ENCODE peak calls at places on chromosomes 13 and 19, in four cellular contexts. B is HepG2, M is K562, H is H1. R is an unnamed sample.
A peak's percentile ranks its signal among the peaks of the same experiment; 100 is the strongest.

GRCh38 chr13:90445179-90445578 is 902.3 kb upstream of the MIR17HG start:
- DNase-seq in B (no peak), M (no peak), H (no peak), R (no peak)

GRCh38 chr19:33905937-33906577 is 109.4 kb downstream of the KCTD15 start:
- DNase-seq in B (no peak), M (peak; percentile 75), H (peak; percentile 84), R (no peak)

GRCh38 chr19:38049105-38049649 is 142.2 kb downstream of the SIPA1L3 start:
- DNase-seq in B (no peak), M (no peak), H (no peak), R (peak; percentile 93)

GRCh38 chr13:79678100-79678499 is 197.1 kb downstream of the NDFIP2 start:
- DNase-seq in B (peak; percentile 24), M (no peak), H (no peak), R (no peak)

GRCh38 chr13:91133941-91134772 is 213.3 kb upstream of the MIR17HG start:
- DNase-seq in B (peak; percentile 63), M (peak; percentile 96), H (no peak), R (no peak)

GRCh38 chr13:92842145-92842544 is 384.5 kb upstream of the GPC6 start:
- DNase-seq in B (no peak), M (no peak), H (no peak), R (no peak)

GRCh38 chr19:21912654-21913053 is 76.7 kb upstream of the ZNF43 start:
- DNase-seq in B (no peak), M (no peak), H (no peak), R (no peak)

GRCh38 chr19:12453495-12453894 is 12.7 kb upstream of the ZNF443 start:
- DNase-seq in B (no peak), M (no peak), H (no peak), R (no peak)

GRCh38 chr13:77521595-77522367 is 13.7 kb upstream of the SCEL start:
- DNase-seq in B (no peak), M (no peak), H (no peak), R (no peak)

GRCh38 chr13:108276060-108276459 is 6.5 kb downstream of the TNFSF13B start:
- DNase-seq in B (no peak), M (no peak), H (no peak), R (no peak)

GRCh38 chr13:40790232-40790631 is 821 bp downstream of the SLC25A15 start:
- DNase-seq in B (no peak), M (no peak), H (no peak), R (no peak)

DNA sequence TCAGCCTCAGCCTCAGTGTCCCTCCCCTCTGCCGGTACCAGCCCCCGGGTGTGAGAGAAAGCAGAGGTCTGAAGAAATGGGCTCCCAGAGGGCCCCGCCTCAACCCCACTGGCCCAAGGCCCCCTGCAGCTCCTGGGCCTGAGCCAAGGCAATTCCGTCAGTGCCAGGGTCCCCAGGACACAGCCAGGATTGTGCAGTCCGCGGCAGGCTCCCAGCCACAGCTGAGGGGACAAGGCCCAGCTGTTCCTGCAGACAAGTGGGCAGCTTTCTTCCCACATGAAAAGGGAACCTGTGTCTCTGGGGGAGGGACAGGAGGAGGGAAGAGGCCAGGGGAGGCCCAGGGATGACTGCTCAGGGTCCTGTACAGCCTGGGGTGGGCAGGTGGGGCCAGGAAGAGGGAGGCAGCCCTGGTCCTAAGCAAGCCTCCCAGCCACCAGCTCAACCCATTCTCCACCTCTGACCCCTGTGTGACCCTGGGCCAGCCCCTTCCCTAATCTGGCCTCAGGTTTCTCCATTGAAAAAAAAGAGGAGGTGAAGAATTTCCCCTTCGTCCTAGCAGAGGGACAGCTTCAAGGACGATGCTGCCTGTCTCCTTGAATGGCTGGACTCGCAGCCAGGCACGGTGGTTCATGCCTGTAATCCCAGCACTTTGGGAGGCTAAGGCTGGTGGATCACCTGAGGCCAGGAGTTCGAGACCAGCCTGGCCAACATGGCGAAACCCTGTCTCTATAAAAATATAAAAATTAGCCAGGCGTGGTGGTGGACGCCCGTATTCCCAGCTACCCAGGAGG is 20.6 kb upstream of the VSTM2B start:
- DNase-seq in B (no peak), M (no peak), H (no peak), R (no peak)
- TF ChIP-seq HDAC6 in B (no peak), M (no peak), H (no peak), R (no peak)

GRCh38 chr19:3656073-3656746 is 29.6 kb upstream of the CACTIN start:
- DNase-seq in B (no peak), M (no peak), H (no peak), R (no peak)
- TF ChIP-seq HDAC6 in B (no peak), M (no peak), H (no peak), R (no peak)

DNA sequence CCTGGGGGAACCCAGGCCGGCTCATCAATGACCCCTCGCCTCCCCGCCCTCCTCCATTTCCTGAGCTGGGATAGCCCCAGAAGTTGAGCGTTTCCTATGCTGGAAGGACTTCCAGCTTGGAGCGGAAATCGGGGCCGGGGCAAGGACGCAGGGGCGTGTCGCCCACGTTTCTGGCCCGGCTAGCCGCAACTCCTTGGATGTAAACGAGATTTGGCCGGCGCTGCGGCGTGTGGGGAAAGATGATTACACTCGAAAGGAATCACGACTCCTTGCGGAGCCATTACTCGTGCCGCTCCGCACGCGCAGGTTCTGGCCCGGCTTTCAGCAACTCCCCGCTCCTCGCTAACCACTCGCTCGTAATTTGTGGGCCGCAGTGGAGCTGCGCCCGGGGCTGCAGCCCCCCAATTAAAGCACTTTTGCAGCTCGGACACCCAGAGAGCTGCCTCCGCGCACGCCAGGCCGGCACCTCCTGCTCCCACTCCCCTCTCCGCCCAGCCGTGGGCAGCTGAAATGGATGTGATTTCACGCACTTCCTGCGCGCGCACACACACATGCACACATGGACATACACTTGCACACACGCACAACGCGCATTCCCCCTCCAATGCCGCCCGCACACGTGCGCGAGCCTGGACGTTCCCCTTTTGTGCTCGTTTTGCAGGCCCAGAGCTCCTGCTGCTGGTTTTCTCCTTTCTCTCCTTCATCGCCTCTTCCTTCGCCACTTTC is 15.7 kb downstream of the ZIC5 start:
- DNase-seq in B (no peak), M (no peak), H (peak; percentile 72), R (no peak)
- TF ChIP-seq HDAC6 in B (no peak), M (no peak), H (no peak), R (no peak)

DNA sequence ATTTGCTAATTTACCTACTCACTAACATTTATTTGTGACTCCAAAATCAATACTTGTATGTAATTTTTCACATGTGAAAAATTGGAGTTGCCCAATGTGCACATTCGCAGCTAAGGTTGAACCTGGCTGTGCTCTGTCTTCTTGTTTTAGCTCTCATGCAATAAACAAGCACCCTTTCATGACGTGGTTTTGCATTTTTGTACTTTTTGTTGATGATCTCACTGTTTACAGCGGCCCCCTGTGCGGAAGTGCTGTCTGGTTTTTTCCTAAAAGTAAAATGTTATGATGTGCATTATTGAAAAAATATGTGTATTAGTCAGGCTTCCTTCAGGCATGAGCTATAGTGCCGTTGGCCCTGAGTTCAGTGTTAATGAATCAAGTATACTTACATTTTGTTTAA is 18.1 kb downstream of the DGKH start:
- DNase-seq in B (no peak), M (no peak), H (no peak), R (no peak)
- TF ChIP-seq HDAC6 in B (no peak), M (no peak), H (no peak), R (no peak)

GRCh38 chr19:8609210-8610040 is 1.1 kb downstream of the ADAMTS10 start:
- DNase-seq in B (peak; percentile 32), M (peak; percentile 31), H (peak; percentile 82), R (no peak)
- TF ChIP-seq HDAC6 in B (no peak), M (no peak), H (no peak), R (no peak)

GRCh38 chr13:20825476-20825875 is 51.7 kb upstream of the EEF1AKMT1 start:
- DNase-seq in B (no peak), M (no peak), H (no peak), R (no peak)
- TF ChIP-seq HDAC6 in B (no peak), M (no peak), H (no peak), R (no peak)

GRCh38 chr19:1247747-1248453 is 483 bp upstream of the MIDN start:
- DNase-seq in B (peak; percentile 46), M (no peak), H (peak; percentile 91), R (no peak)
- TF ChIP-seq HDAC6 in B (no peak), M (no peak), H (no peak), R (no peak)

R was measured in GM12878.